ENCODE peak calls at places on chromosomes 13 and 19, in six cellular contexts. One of them, this sample, is unnamed. For H3K27me3, the result is how much of the 10 kb centered on the place peaks cover.

GRCh38 chr19:16191216-16191908 is 6.2 kb downstream of the FAM32A start:
- DNase-seq in CD8-positive, alpha-beta T cell: no peak
- DNase-seq in AG04450: no peak
- DNase-seq in tibial nerve: no peak
- DNase-seq in hepatocyte: no peak
- DNase-seq in heart right ventricle: no peak
- DNase-seq in this sample: no peak

GRCh38 chr19:30689474-30689873 is 317.3 kb downstream of the ZNF536 start:
- DNase-seq in CD8-positive, alpha-beta T cell: no peak
- DNase-seq in AG04450: no peak
- DNase-seq in tibial nerve: no peak
- DNase-seq in hepatocyte: no peak
- DNase-seq in heart right ventricle: no peak
- DNase-seq in this sample: no peak

GRCh38 chr19:39946532-39946931 is 12.1 kb upstream of the FCGBP start:
- DNase-seq in CD8-positive, alpha-beta T cell: no peak
- DNase-seq in AG04450: no peak
- DNase-seq in tibial nerve: no peak
- DNase-seq in hepatocyte: no peak
- DNase-seq in heart right ventricle: no peak
- DNase-seq in this sample: no peak

GRCh38 chr19:55437410-55437809 is 5.7 kb downstream of the SHISA7 start:
- DNase-seq in CD8-positive, alpha-beta T cell: no peak
- DNase-seq in AG04450: no peak
- DNase-seq in tibial nerve: no peak
- DNase-seq in hepatocyte: peak
- DNase-seq in heart right ventricle: peak
- DNase-seq in this sample: peak

GRCh38 chr13:101514695-101515275 is 62.3 kb downstream of the ITGBL1 start:
- DNase-seq in CD8-positive, alpha-beta T cell: no peak
- DNase-seq in AG04450: peak
- DNase-seq in tibial nerve: no peak
- DNase-seq in hepatocyte: peak
- DNase-seq in heart right ventricle: peak
- DNase-seq in this sample: peak

GRCh38 chr19:5170329-5170745 is 170.3 kb downstream of the PTPRS start:
- DNase-seq in CD8-positive, alpha-beta T cell: peak
- DNase-seq in AG04450: no peak
- DNase-seq in tibial nerve: no peak
- DNase-seq in hepatocyte: no peak
- DNase-seq in heart right ventricle: no peak
- DNase-seq in this sample: no peak

GRCh38 chr13:73849292-73849691 is 284.9 kb downstream of the KLF12 start:
- DNase-seq in CD8-positive, alpha-beta T cell: no peak
- DNase-seq in AG04450: no peak
- DNase-seq in tibial nerve: no peak
- DNase-seq in hepatocyte: peak
- DNase-seq in heart right ventricle: no peak
- DNase-seq in this sample: peak

GRCh38 chr19:16627194-16627927 is 643 bp downstream of the MED26 start:
- DNase-seq in CD8-positive, alpha-beta T cell: no peak
- DNase-seq in AG04450: no peak
- DNase-seq in tibial nerve: no peak
- DNase-seq in hepatocyte: peak
- DNase-seq in heart right ventricle: peak
- DNase-seq in this sample: no peak

GRCh38 chr19:20254151-20254550 is 87.1 kb downstream of the ZNF486 start:
- DNase-seq in CD8-positive, alpha-beta T cell: no peak
- DNase-seq in AG04450: no peak
- DNase-seq in tibial nerve: no peak
- DNase-seq in hepatocyte: no peak
- DNase-seq in heart right ventricle: no peak
- DNase-seq in this sample: no peak

GRCh38 chr13:41456768-41457588 is at the start of gene RGCC:
- DNase-seq in CD8-positive, alpha-beta T cell: peak
- DNase-seq in AG04450: no peak
- DNase-seq in tibial nerve: peak
- DNase-seq in hepatocyte: peak
- DNase-seq in heart right ventricle: peak
- DNase-seq in this sample: peak

GRCh38 chr19:15022752-15023151 is 26.5 kb upstream of the CASP14 start:
- DNase-seq in CD8-positive, alpha-beta T cell: no peak
- DNase-seq in AG04450: no peak
- DNase-seq in tibial nerve: no peak
- DNase-seq in hepatocyte: no peak
- DNase-seq in heart right ventricle: no peak
- DNase-seq in this sample: no peak

GRCh38 chr13:113041293-113041690 is 64.3 kb upstream of the F7 start:
- DNase-seq in CD8-positive, alpha-beta T cell: no peak
- DNase-seq in AG04450: no peak
- DNase-seq in tibial nerve: no peak
- DNase-seq in hepatocyte: no peak
- DNase-seq in heart right ventricle: no peak
- DNase-seq in this sample: no peak

GRCh38 chr19:7788178-7788932 is 25.3 kb downstream of the CLEC4M start:
- DNase-seq in CD8-positive, alpha-beta T cell: no peak
- DNase-seq in AG04450: no peak
- DNase-seq in tibial nerve: no peak
- DNase-seq in hepatocyte: no peak
- DNase-seq in heart right ventricle: no peak
- DNase-seq in this sample: no peak

GRCh38 chr19:34676697-34677385 is at the start of gene SCGB2B2:
- DNase-seq in CD8-positive, alpha-beta T cell: peak
- DNase-seq in AG04450: no peak
- DNase-seq in tibial nerve: peak
- DNase-seq in hepatocyte: no peak
- DNase-seq in heart right ventricle: peak
- DNase-seq in this sample: no peak

GRCh38 chr13:46756977-46757376 is 40.0 kb downstream of the ESD start:
- DNase-seq in CD8-positive, alpha-beta T cell: no peak
- DNase-seq in AG04450: no peak
- DNase-seq in tibial nerve: no peak
- DNase-seq in hepatocyte: no peak
- DNase-seq in heart right ventricle: no peak
- DNase-seq in this sample: peak

GRCh38 chr19:15317392-15318011 is 14.8 kb downstream of the BRD4 start:
- DNase-seq in CD8-positive, alpha-beta T cell: no peak
- DNase-seq in AG04450: peak
- DNase-seq in tibial nerve: no peak
- DNase-seq in hepatocyte: no peak
- DNase-seq in heart right ventricle: no peak
- DNase-seq in this sample: peak

GRCh38 chr19:48506138-48506733 is 5.4 kb downstream of the LMTK3 start:
- DNase-seq in CD8-positive, alpha-beta T cell: no peak
- DNase-seq in AG04450: no peak
- DNase-seq in tibial nerve: no peak
- DNase-seq in hepatocyte: no peak
- DNase-seq in heart right ventricle: no peak
- DNase-seq in this sample: no peak

GRCh38 chr19:30293051-30293785 is 79.0 kb upstream of the ZNF536 start:
- DNase-seq in CD8-positive, alpha-beta T cell: no peak
- DNase-seq in AG04450: no peak
- DNase-seq in tibial nerve: no peak
- DNase-seq in hepatocyte: no peak
- DNase-seq in heart right ventricle: no peak
- DNase-seq in this sample: no peak

GRCh38 chr19:46745521-46746280 is at the start of gene FKRP:
- DNase-seq in CD8-positive, alpha-beta T cell: no peak
- DNase-seq in AG04450: no peak
- DNase-seq in tibial nerve: no peak
- DNase-seq in hepatocyte: peak
- DNase-seq in heart right ventricle: no peak
- DNase-seq in this sample: no peak

GRCh38 chr13:35978607-35979316 is 152.4 kb downstream of the DCLK1 start:
- DNase-seq in CD8-positive, alpha-beta T cell: no peak
- DNase-seq in AG04450: no peak
- DNase-seq in tibial nerve: no peak
- DNase-seq in hepatocyte: peak
- DNase-seq in heart right ventricle: peak
- DNase-seq in this sample: peak

GRCh38 chr19:55676889-55677505 is 2.0 kb downstream of the EPN1 start:
- DNase-seq in CD8-positive, alpha-beta T cell: no peak
- DNase-seq in AG04450: no peak
- DNase-seq in tibial nerve: no peak
- DNase-seq in hepatocyte: no peak
- DNase-seq in heart right ventricle: no peak
- DNase-seq in this sample: no peak

GRCh38 chr19:39307233-39307821 is 11.1 kb downstream of the IFNL1 start:
- DNase-seq in CD8-positive, alpha-beta T cell: no peak
- DNase-seq in AG04450: no peak
- DNase-seq in tibial nerve: no peak
- DNase-seq in hepatocyte: peak
- DNase-seq in heart right ventricle: no peak
- DNase-seq in this sample: no peak

GRCh38 chr13:53822136-53822535 is 793.5 kb downstream of the OLFM4 start:
- DNase-seq in CD8-positive, alpha-beta T cell: no peak
- DNase-seq in AG04450: no peak
- DNase-seq in tibial nerve: no peak
- DNase-seq in hepatocyte: no peak
- DNase-seq in heart right ventricle: no peak
- DNase-seq in this sample: no peak

GRCh38 chr13:40069173-40070044 is 413.9 kb downstream of the COG6 start:
- DNase-seq in CD8-positive, alpha-beta T cell: peak
- DNase-seq in AG04450: peak
- DNase-seq in tibial nerve: peak
- DNase-seq in hepatocyte: peak
- DNase-seq in heart right ventricle: peak
- DNase-seq in this sample: peak

GRCh38 chr19:27746691-27747380 is 1466.1 kb downstream of the UQCRFS1 start:
- DNase-seq in CD8-positive, alpha-beta T cell: no peak
- DNase-seq in AG04450: no peak
- DNase-seq in tibial nerve: no peak
- DNase-seq in hepatocyte: no peak
- DNase-seq in heart right ventricle: peak
- DNase-seq in this sample: peak
- TF ChIP-seq CTCF in CD8-positive, alpha-beta T cell: no peak
- TF ChIP-seq CTCF in AG04450: peak
- TF ChIP-seq CTCF in tibial nerve: no peak
- TF ChIP-seq CTCF in hepatocyte: no peak
- TF ChIP-seq CTCF in heart right ventricle: peak
- TF ChIP-seq CTCF in this sample: peak

GRCh38 chr13:26280822-26281221 is 26.9 kb downstream of the CDK8 start:
- DNase-seq in CD8-positive, alpha-beta T cell: no peak
- DNase-seq in AG04450: no peak
- DNase-seq in tibial nerve: no peak
- DNase-seq in hepatocyte: no peak
- DNase-seq in heart right ventricle: no peak
- DNase-seq in this sample: peak
- H3K4me3 ChIP-seq in CD8-positive, alpha-beta T cell: no peak
- H3K4me3 ChIP-seq in AG04450: no peak
- H3K4me3 ChIP-seq in tibial nerve: no peak
- H3K4me3 ChIP-seq in hepatocyte: no peak
- H3K4me3 ChIP-seq in heart right ventricle: no peak
- H3K4me3 ChIP-seq in this sample: no peak

GRCh38 chr19:1758959-1759903 is 5.9 kb downstream of the ONECUT3 start:
- DNase-seq in CD8-positive, alpha-beta T cell: no peak
- DNase-seq in AG04450: no peak
- DNase-seq in tibial nerve: no peak
- DNase-seq in hepatocyte: no peak
- DNase-seq in heart right ventricle: no peak
- DNase-seq in this sample: no peak
- H3K27me3 ChIP-seq in CD8-positive, alpha-beta T cell: under half
- H3K27me3 ChIP-seq in AG04450: half or more
- H3K27me3 ChIP-seq in tibial nerve: half or more
- H3K27me3 ChIP-seq in hepatocyte: half or more
- H3K27me3 ChIP-seq in heart right ventricle: half or more
- H3K27me3 ChIP-seq in this sample: half or more

GRCh38 chr13:38826182-38826813 is 139.4 kb downstream of the FREM2 start:
- DNase-seq in CD8-positive, alpha-beta T cell: no peak
- DNase-seq in AG04450: no peak
- DNase-seq in tibial nerve: no peak
- DNase-seq in hepatocyte: no peak
- DNase-seq in heart right ventricle: no peak
- DNase-seq in this sample: no peak
- TF ChIP-seq CTCF in CD8-positive, alpha-beta T cell: no peak
- TF ChIP-seq CTCF in AG04450: no peak
- TF ChIP-seq CTCF in tibial nerve: no peak
- TF ChIP-seq CTCF in hepatocyte: no peak
- TF ChIP-seq CTCF in heart right ventricle: no peak
- TF ChIP-seq CTCF in this sample: no peak

GRCh38 chr19:57615346-57615745 is 1.3 kb downstream of the ZNF134 start:
- DNase-seq in CD8-positive, alpha-beta T cell: no peak
- DNase-seq in AG04450: no peak
- DNase-seq in tibial nerve: no peak
- DNase-seq in hepatocyte: no peak
- DNase-seq in heart right ventricle: no peak
- DNase-seq in this sample: no peak
- H3K4me3 ChIP-seq in CD8-positive, alpha-beta T cell: peak
- H3K4me3 ChIP-seq in AG04450: peak
- H3K4me3 ChIP-seq in tibial nerve: no peak
- H3K4me3 ChIP-seq in hepatocyte: peak
- H3K4me3 ChIP-seq in heart right ventricle: no peak
- H3K4me3 ChIP-seq in this sample: peak

GRCh38 chr19:17872251-17873001 is 681 bp downstream of the SLC5A5 start:
- DNase-seq in CD8-positive, alpha-beta T cell: no peak
- DNase-seq in AG04450: no peak
- DNase-seq in tibial nerve: no peak
- DNase-seq in hepatocyte: no peak
- DNase-seq in heart right ventricle: no peak
- DNase-seq in this sample: no peak
- H3K27me3 ChIP-seq in CD8-positive, alpha-beta T cell: under half
- H3K27me3 ChIP-seq in AG04450: half or more
- H3K27me3 ChIP-seq in tibial nerve: half or more
- H3K27me3 ChIP-seq in hepatocyte: half or more
- H3K27me3 ChIP-seq in heart right ventricle: half or more
- H3K27me3 ChIP-seq in this sample: half or more

DNA sequence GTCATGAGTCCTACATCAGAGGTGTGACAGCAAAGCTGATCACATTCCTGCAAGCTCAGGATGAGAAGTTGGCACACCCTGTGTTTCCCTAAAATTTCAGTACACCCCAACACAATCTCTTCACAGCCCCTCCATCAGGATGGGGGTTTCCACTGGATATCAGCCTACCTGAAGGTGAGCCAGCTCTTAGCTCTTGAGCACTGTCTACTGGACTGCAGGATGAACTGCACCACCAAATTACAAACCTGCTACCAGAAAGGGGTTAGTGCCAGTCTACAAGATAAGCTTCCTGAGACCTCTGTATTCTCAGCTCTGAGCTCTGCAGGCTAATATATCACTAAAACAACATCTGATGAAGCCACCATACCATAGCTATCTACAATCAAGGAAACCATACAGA is 1616.2 kb upstream of the SPRY2 start:
- DNase-seq in CD8-positive, alpha-beta T cell: no peak
- DNase-seq in AG04450: no peak
- DNase-seq in tibial nerve: no peak
- DNase-seq in hepatocyte: no peak
- DNase-seq in heart right ventricle: no peak
- DNase-seq in this sample: no peak
- TF ChIP-seq CTCF in CD8-positive, alpha-beta T cell: no peak
- TF ChIP-seq CTCF in AG04450: no peak
- TF ChIP-seq CTCF in tibial nerve: no peak
- TF ChIP-seq CTCF in hepatocyte: no peak
- TF ChIP-seq CTCF in heart right ventricle: no peak
- TF ChIP-seq CTCF in this sample: no peak